ENCODE peak calls at places on chromosomes 16 and 17, in nine cellular contexts. X, P, Z, R, U, T, K, C and O are unnamed samples.

GRCh38 chr17:37742114-37742761 is 2.6 kb downstream of the HNF1B start:
- DNase-seq in T (no peak), Z (no peak), U (peak), C (no peak), X (no peak), K (no peak), P (peak), R (no peak), O (no peak)

GRCh38 chr16:65306722-65307121 is 184.9 kb upstream of the CDH11 start:
- DNase-seq in Z (no peak), P (no peak), U (no peak), T (no peak), R (no peak), X (no peak), C (no peak), K (no peak), O (no peak)

GRCh38 chr16:77422196-77422784 is 12.5 kb downstream of the ADAMTS18 start:
- DNase-seq in T (no peak), Z (no peak), P (no peak), C (no peak), R (no peak), K (no peak), X (no peak), U (no peak), O (no peak)

GRCh38 chr17:75738218-75738802 is 17.1 kb downstream of the ITGB4 start:
- DNase-seq in R (no peak), P (no peak), T (no peak), C (no peak), U (no peak), Z (no peak), X (no peak), K (no peak), O (peak)

GRCh38 chr17:65930140-65930715 is 261.7 kb downstream of the CEP112 start:
- DNase-seq in Z (no peak), R (no peak), P (no peak), C (no peak), T (no peak), X (no peak), K (no peak), U (no peak), O (no peak)

GRCh38 chr16:19132898-19133297 is 19.1 kb downstream of the ITPRIPL2 start:
- DNase-seq in R (no peak), P (no peak), Z (no peak), U (no peak), T (no peak), K (no peak), C (no peak), X (no peak), O (no peak)

GRCh38 chr17:69015631-69016030 is 45.1 kb downstream of the ABCA9 start:
- DNase-seq in K (no peak), C (no peak), P (no peak), T (no peak), R (no peak), U (no peak), X (no peak), Z (no peak), O (no peak)

GRCh38 chr17:18859256-18859655 is 1.3 kb downstream of the PRPSAP2 start:
- DNase-seq in P (no peak), R (no peak), U (no peak), Z (no peak), X (no peak), T (no peak), K (no peak), C (no peak), O (no peak)

GRCh38 chr17:51087072-51087757 is 33.5 kb downstream of the SPAG9 start:
- DNase-seq in U (no peak), R (no peak), Z (no peak), X (no peak), K (no peak), T (no peak), P (no peak), C (no peak), O (no peak)

GRCh38 chr17:67156269-67157199 is 88.5 kb downstream of the HELZ start:
- DNase-seq in P (no peak), X (no peak), U (no peak), K (no peak), T (no peak), C (no peak), Z (no peak), R (no peak), O (no peak)

GRCh38 chr17:38338053-38338452 is 5.7 kb downstream of the GPR179 start:
- DNase-seq in R (no peak), P (no peak), C (no peak), X (no peak), T (no peak), U (no peak), Z (no peak), K (no peak), O (no peak)

GRCh38 chr16:17342031-17342430 is 128.7 kb downstream of the XYLT1 start:
- DNase-seq in U (no peak), R (no peak), C (no peak), Z (no peak), K (no peak), X (no peak), T (no peak), P (no peak), O (peak)

GRCh38 chr16:50265716-50266336 is 525 bp upstream of the ADCY7 start:
- DNase-seq in C (no peak), Z (no peak), R (no peak), T (no peak), U (no peak), K (no peak), P (no peak), X (peak), O (no peak)
- H3K4me3 ChIP-seq in C (peak), Z (no peak), R (peak), T (no peak), U (no peak), K (no peak), P (no peak), X (peak), O (no peak)

DNA sequence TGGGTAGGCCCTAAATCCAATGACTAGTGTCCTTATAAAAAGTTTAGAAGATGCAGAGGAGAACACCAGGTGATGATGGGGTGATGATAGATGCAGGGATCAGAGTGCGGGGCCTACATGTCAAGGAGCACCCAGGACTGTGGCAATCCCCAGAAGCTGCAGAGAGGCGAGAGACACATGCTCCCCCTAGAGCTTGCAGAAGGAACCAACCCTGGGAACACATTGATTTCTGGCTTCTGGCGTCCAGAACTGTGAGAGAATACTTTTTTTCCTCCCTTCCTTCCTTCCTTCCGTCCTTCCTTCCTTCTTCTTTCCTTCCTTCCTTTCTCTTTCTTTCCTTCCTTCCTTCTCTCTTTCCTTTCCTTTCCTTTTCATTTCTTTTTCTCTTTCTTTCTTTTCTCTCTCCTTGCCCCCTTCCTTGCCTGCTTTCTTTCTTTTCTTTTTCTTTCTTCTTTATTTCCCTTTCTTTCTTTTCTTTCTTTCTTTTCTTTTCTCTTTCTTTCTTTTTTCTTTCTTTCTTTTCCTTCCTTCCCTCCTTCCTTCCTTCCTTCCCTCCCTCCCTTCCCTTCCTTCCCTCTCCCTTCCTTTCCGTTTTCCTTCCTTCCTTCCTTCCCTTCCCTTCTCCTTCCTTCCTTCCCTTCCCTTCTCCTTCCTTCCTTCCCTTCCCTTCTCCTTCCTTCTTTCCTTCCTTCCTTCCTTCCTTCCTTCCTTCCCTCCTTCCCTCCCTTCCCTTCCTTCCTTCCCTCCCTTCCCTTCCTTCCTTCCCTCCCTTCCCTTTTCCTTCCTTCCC is 134.3 kb downstream of the HAPSTR1 start:
- DNase-seq in X (no peak), T (no peak), Z (no peak), K (no peak), C (no peak), R (no peak), P (no peak), U (no peak), O (no peak)
- TF ChIP-seq CTCF in X (no peak), T (no peak), Z (no peak), K (no peak), C (no peak), R (no peak), P (peak), U (no peak), O (no peak)

GRCh38 chr17:82696916-82697807 is 1.3 kb downstream of the RAB40B start:
- DNase-seq in Z (no peak), T (no peak), R (no peak), P (no peak), K (no peak), X (peak), U (no peak), C (no peak), O (no peak)

GRCh38 chr17:82699551-82699950 is 1.1 kb upstream of the RAB40B start:
- DNase-seq in X (peak), P (no peak), C (no peak), Z (no peak), R (no peak), T (no peak), K (no peak), U (no peak), O (no peak)

GRCh38 chr17:82698974-82699442 is 510 bp upstream of the RAB40B start:
- DNase-seq in U (no peak), C (no peak), P (no peak), T (no peak), X (no peak), R (no peak), Z (no peak), K (no peak), O (no peak)

GRCh38 chr17:82697808-82698064 is 762 bp downstream of the RAB40B start:
- DNase-seq in X (no peak), P (no peak), K (no peak), T (no peak), R (no peak), U (no peak), C (no peak), Z (no peak), O (no peak)

DNA sequence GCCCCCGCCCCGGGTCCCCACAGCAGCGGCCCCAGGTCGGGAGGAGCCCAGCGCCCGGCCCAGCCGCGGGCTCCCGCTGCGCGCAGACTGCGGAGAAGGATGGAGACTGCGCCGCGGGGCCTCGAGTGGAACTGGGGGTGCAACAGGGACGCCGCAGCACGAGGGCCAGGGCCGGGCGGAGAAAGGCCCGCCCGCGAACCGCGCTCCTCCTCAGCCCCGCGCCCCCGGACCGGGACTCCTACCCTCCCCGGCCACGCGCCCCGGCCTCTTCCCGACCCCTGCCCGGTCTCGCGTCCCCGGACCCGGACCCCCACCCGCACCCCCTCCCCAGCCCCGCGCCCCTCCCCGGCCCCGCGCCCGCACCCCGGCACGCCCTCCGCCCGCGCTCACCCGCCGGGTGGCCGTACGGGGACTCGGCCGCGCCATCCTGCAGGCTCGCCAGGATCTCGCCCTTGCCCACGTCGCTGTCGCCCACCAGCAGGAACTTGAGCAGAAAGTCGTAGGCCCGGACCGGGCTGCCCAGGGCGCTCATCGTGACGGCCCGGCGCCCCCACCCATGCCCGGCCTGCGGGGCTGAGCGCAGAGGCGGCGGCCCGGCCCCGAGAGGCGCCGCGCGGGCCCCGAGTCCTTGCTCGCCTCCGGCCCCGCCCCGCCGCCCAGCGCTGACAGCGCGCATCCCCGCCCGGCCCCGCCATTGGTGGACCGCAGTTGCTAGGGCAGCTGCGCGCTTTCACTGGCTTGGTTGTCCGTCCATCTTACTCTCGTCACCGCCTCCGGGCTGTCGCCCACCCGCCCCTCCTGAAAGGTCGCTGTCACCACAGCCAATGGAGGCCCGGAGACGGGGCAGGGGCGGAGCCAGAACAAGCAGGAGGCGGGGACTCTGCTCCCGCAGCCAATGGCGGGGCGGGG is at the start of gene RAB40B:
- DNase-seq in U (peak), X (peak), P (peak), Z (peak), T (peak), R (peak), K (peak), C (peak), O (peak)
- TF ChIP-seq POLR2A in U (no peak), X (peak), P (no peak), Z (no peak), T (peak), R (no peak), K (peak), C (peak), O (peak)

DNA sequence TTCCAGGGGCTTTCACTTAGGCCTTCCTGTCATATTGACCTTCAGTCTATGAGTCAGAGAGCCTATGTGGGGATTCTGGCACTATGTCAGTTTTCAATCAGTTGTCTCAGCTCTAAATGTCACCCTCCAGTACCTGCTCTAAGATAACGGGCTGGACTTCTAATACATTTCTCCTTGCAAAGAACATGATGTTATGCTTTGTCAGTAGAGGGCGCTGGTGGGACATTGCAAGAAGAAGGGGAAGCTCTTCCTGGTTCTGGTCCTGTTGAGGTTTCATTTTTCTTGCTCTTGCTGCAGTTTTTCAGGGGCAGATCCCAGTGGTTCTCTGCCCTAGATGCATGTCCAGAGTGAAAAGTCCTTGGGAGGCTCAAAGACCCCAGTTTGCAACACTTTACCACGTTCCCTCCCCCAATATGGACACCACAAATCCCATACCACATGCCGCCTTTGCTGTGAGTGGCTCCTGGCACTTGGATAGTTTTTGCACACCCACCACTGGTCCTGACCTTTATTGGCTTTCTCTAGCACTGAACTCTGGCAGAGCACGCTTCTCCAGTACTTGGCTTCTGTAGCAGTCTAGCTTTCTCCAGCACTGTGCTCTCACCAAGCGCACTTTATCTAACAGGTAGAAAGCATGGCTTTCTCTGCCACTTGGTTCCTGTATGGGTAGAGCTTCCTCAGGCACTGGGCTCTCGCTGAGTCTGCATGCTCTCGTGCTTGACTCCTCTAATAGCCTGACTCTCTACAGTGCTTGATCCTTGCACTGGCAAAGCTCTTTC is 49.0 kb downstream of the BCL7C start:
- DNase-seq in X (peak), K (peak), R (peak), C (peak), U (peak), Z (peak), P (peak), T (peak), O (peak)
- H3K4me3 ChIP-seq in X (peak), K (no peak), R (peak), C (peak), U (no peak), Z (no peak), P (no peak), T (no peak), O (no peak)

DNA sequence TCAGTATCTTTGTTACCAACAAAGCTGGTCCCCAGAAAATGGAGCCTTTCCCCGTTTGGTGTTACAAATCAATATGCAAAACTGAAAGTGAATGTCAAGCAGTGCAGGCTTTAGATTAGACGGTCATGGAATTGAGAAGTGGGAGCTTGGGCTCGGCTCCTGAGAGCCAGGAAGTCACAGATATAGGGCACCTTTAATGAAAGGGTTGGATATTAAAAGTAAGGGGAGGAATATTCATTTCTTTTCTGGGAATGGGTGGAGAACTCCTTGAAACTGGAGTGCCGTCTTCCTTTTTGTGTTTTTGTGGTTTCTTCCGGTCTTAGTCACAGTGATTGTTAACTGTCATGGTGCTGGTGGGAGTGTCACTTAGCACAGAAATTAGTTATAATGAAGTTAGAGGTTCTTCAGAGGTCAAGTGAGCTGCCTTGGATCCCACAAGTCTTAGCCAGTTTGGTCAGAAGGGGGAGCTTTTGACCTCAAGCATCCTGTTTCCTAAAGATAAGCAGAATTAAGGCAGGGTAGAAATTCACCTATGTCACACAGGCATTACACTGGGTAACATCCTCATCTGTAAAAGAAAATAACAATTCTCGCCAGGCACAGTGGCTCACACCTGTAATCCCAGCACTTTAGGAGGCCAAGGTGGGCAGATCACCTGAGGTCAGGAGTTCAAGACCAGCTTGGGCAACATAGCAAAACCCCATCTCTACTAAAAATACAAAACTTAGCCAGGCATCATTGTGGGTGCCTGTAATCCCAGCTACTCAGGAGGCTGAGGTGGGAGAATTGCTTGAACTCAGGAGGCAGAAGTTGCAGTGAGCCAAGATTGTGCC is 9.6 kb upstream of the EIF1 start:
- DNase-seq in X (no peak), K (no peak), P (no peak), C (no peak), R (no peak), T (no peak), Z (no peak), U (no peak), O (no peak)
- TF ChIP-seq CTCF in X (no peak), K (no peak), P (peak), C (no peak), R (no peak), T (no peak), Z (no peak), U (no peak), O (no peak)

GRCh38 chr17:1488826-1489275 is 3.6 kb downstream of the MYO1C start:
- DNase-seq in T (no peak), K (no peak), C (no peak), X (no peak), P (no peak), Z (no peak), R (no peak), U (no peak), O (no peak)

GRCh38 chr17:1487939-1488825 is 4.3 kb downstream of the MYO1C start:
- DNase-seq in X (peak), U (peak), K (no peak), C (peak), Z (peak), R (peak), P (peak), T (peak), O (peak)

GRCh38 chr17:1485748-1486376 is 6.6 kb downstream of the MYO1C start:
- DNase-seq in K (no peak), P (peak), T (no peak), U (peak), Z (no peak), C (peak), R (peak), X (peak), O (peak)

GRCh38 chr17:1485311-1485747 is 7.2 kb downstream of the MYO1C start:
- DNase-seq in K (no peak), C (peak), U (peak), X (peak), Z (no peak), T (no peak), P (peak), R (no peak), O (no peak)

DNA sequence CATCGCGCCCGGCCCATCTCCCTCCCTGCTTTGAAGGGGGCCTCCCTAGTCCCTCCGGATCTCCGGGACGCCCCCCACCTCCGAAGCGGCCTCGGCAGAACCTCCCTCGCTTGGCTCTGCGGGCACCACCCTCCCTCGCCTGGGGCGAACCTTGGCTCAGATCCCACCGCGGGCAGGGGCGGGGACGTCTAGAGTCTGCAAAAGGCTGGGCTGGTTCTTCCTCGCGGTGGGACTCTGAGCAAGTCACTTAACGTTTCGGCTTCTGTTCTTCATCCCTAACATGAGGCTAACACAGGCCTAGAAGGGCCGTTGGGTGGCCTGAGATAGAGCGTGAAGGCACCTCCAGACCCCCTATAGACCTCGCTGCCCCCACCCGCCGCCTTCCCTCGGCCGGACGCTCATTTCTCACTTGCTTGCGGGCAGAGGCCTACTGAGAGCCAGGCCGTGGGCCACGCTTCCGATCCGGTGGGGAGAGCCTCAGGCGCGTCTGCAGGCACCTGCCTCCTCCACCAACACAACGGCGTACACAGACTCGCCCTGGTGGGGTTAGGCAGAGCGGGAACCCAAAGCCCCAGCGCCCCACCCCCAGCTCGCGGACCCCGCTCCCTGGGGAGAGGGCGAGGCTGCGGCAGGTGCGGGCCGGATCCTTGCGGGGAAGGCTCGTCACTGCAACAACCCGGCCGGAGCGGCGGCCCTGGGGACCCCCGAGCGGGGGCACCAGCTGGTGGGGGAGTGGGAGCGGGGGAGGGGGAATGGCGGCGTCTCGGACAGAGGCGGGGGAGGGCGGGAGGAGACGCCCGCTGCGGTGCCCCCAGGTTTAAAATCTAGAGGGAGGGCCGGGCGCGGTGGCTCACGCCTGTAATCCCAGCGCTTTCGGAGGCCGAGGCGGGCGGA is 5.4 kb downstream of the MYO1C start:
- DNase-seq in P (peak), C (peak), U (peak), K (no peak), T (peak), Z (peak), X (peak), R (peak), O (peak)
- TF ChIP-seq POLR2A in P (peak), C (peak), U (peak), K (peak), T (peak), Z (no peak), X (no peak), R (no peak), O (peak)

GRCh38 chr17:40287159-40287493 is 553 bp upstream of the CDC6 start:
- DNase-seq in R (no peak), P (no peak), K (no peak), Z (no peak), U (no peak), X (no peak), T (no peak), C (no peak), O (no peak)
- H3K4me3 ChIP-seq in R (peak), P (no peak), K (no peak), Z (no peak), U (no peak), X (peak), T (no peak), C (peak), O (no peak)